ENCODE peak calls at places on chromosomes 1 and 21, in ten cellular contexts. One of them, this sample, is unnamed.

GRCh38 chr21:16079830-16080229 is 350.0 kb downstream of the USP25 start:
- DNase-seq in activated T-helper 1 cell treated with Interleukin-2 at 50 U/mL for 16 hours: no peak
- DNase-seq in RPMI7951: no peak
- DNase-seq in progenitor cell of endocrine pancreas: no peak
- DNase-seq in activated naive CD4-positive, alpha-beta T cell treated with anti-CD3 and anti-CD28 coated beads, Interleukin-2, amount 50 U/mL, for 72 hours: no peak
- DNase-seq in ELR: peak
- DNase-seq in HCT116: no peak
- DNase-seq in islet precursor cell: no peak
- DNase-seq in cardiac fibroblast: peak
- DNase-seq in T-helper 2 cell: no peak
- DNase-seq in this sample: no peak

GRCh38 chr1:246246430-246246829 is 260.6 kb downstream of the SMYD3 start:
- DNase-seq in activated T-helper 1 cell treated with Interleukin-2 at 50 U/mL for 16 hours: no peak
- DNase-seq in RPMI7951: no peak
- DNase-seq in progenitor cell of endocrine pancreas: no peak
- DNase-seq in activated naive CD4-positive, alpha-beta T cell treated with anti-CD3 and anti-CD28 coated beads, Interleukin-2, amount 50 U/mL, for 72 hours: no peak
- DNase-seq in ELR: peak
- DNase-seq in HCT116: no peak
- DNase-seq in islet precursor cell: no peak
- DNase-seq in cardiac fibroblast: no peak
- DNase-seq in T-helper 2 cell: no peak
- DNase-seq in this sample: no peak

GRCh38 chr1:209743145-209743482 is 12.7 kb upstream of the TRAF3IP3 start:
- DNase-seq in activated T-helper 1 cell treated with Interleukin-2 at 50 U/mL for 16 hours: no peak
- DNase-seq in RPMI7951: peak
- DNase-seq in progenitor cell of endocrine pancreas: no peak
- DNase-seq in activated naive CD4-positive, alpha-beta T cell treated with anti-CD3 and anti-CD28 coated beads, Interleukin-2, amount 50 U/mL, for 72 hours: no peak
- DNase-seq in ELR: peak
- DNase-seq in HCT116: no peak
- DNase-seq in islet precursor cell: no peak
- DNase-seq in cardiac fibroblast: peak
- DNase-seq in T-helper 2 cell: no peak
- DNase-seq in this sample: no peak

GRCh38 chr1:156151093-156151688 is 2.2 kb upstream of the SEMA4A start:
- DNase-seq in activated T-helper 1 cell treated with Interleukin-2 at 50 U/mL for 16 hours: no peak
- DNase-seq in RPMI7951: peak
- DNase-seq in progenitor cell of endocrine pancreas: no peak
- DNase-seq in activated naive CD4-positive, alpha-beta T cell treated with anti-CD3 and anti-CD28 coated beads, Interleukin-2, amount 50 U/mL, for 72 hours: no peak
- DNase-seq in ELR: peak
- DNase-seq in HCT116: no peak
- DNase-seq in islet precursor cell: peak
- DNase-seq in cardiac fibroblast: no peak
- DNase-seq in T-helper 2 cell: no peak
- DNase-seq in this sample: no peak

GRCh38 chr1:101943237-101943636 is 53.5 kb downstream of the OLFM3 start:
- DNase-seq in activated T-helper 1 cell treated with Interleukin-2 at 50 U/mL for 16 hours: no peak
- DNase-seq in RPMI7951: no peak
- DNase-seq in progenitor cell of endocrine pancreas: no peak
- DNase-seq in activated naive CD4-positive, alpha-beta T cell treated with anti-CD3 and anti-CD28 coated beads, Interleukin-2, amount 50 U/mL, for 72 hours: no peak
- DNase-seq in ELR: no peak
- DNase-seq in HCT116: no peak
- DNase-seq in islet precursor cell: no peak
- DNase-seq in cardiac fibroblast: no peak
- DNase-seq in T-helper 2 cell: no peak
- DNase-seq in this sample: no peak

GRCh38 chr1:182389619-182390047 is 2.0 kb downstream of the GLUL start:
- DNase-seq in activated T-helper 1 cell treated with Interleukin-2 at 50 U/mL for 16 hours: no peak
- DNase-seq in RPMI7951: peak
- DNase-seq in progenitor cell of endocrine pancreas: no peak
- DNase-seq in activated naive CD4-positive, alpha-beta T cell treated with anti-CD3 and anti-CD28 coated beads, Interleukin-2, amount 50 U/mL, for 72 hours: peak
- DNase-seq in ELR: no peak
- DNase-seq in HCT116: no peak
- DNase-seq in islet precursor cell: no peak
- DNase-seq in cardiac fibroblast: no peak
- DNase-seq in T-helper 2 cell: no peak
- DNase-seq in this sample: no peak

GRCh38 chr1:184604152-184604900 is 150.3 kb downstream of the EDEM3 start:
- DNase-seq in activated T-helper 1 cell treated with Interleukin-2 at 50 U/mL for 16 hours: no peak
- DNase-seq in RPMI7951: no peak
- DNase-seq in progenitor cell of endocrine pancreas: no peak
- DNase-seq in activated naive CD4-positive, alpha-beta T cell treated with anti-CD3 and anti-CD28 coated beads, Interleukin-2, amount 50 U/mL, for 72 hours: no peak
- DNase-seq in ELR: no peak
- DNase-seq in HCT116: no peak
- DNase-seq in islet precursor cell: no peak
- DNase-seq in cardiac fibroblast: no peak
- DNase-seq in T-helper 2 cell: no peak
- DNase-seq in this sample: no peak

GRCh38 chr1:203652718-203653461 is 26.3 kb downstream of the ATP2B4 start:
- DNase-seq in activated T-helper 1 cell treated with Interleukin-2 at 50 U/mL for 16 hours: no peak
- DNase-seq in RPMI7951: peak
- DNase-seq in progenitor cell of endocrine pancreas: no peak
- DNase-seq in activated naive CD4-positive, alpha-beta T cell treated with anti-CD3 and anti-CD28 coated beads, Interleukin-2, amount 50 U/mL, for 72 hours: no peak
- DNase-seq in ELR: no peak
- DNase-seq in HCT116: no peak
- DNase-seq in islet precursor cell: no peak
- DNase-seq in cardiac fibroblast: peak
- DNase-seq in T-helper 2 cell: no peak
- DNase-seq in this sample: no peak

GRCh38 chr1:206922524-206922923 is 783 bp upstream of the FCMR start:
- DNase-seq in activated T-helper 1 cell treated with Interleukin-2 at 50 U/mL for 16 hours: no peak
- DNase-seq in RPMI7951: no peak
- DNase-seq in progenitor cell of endocrine pancreas: no peak
- DNase-seq in activated naive CD4-positive, alpha-beta T cell treated with anti-CD3 and anti-CD28 coated beads, Interleukin-2, amount 50 U/mL, for 72 hours: no peak
- DNase-seq in ELR: no peak
- DNase-seq in HCT116: no peak
- DNase-seq in islet precursor cell: no peak
- DNase-seq in cardiac fibroblast: no peak
- DNase-seq in T-helper 2 cell: no peak
- DNase-seq in this sample: no peak

GRCh38 chr1:14500912-14501311 is 97.6 kb upstream of the KAZN start:
- DNase-seq in activated T-helper 1 cell treated with Interleukin-2 at 50 U/mL for 16 hours: no peak
- DNase-seq in RPMI7951: no peak
- DNase-seq in progenitor cell of endocrine pancreas: no peak
- DNase-seq in activated naive CD4-positive, alpha-beta T cell treated with anti-CD3 and anti-CD28 coated beads, Interleukin-2, amount 50 U/mL, for 72 hours: no peak
- DNase-seq in ELR: no peak
- DNase-seq in HCT116: no peak
- DNase-seq in islet precursor cell: no peak
- DNase-seq in cardiac fibroblast: no peak
- DNase-seq in T-helper 2 cell: no peak
- DNase-seq in this sample: no peak

GRCh38 chr1:79714664-79715063 is 708.1 kb upstream of the ADGRL4 start:
- DNase-seq in activated T-helper 1 cell treated with Interleukin-2 at 50 U/mL for 16 hours: no peak
- DNase-seq in RPMI7951: no peak
- DNase-seq in progenitor cell of endocrine pancreas: no peak
- DNase-seq in activated naive CD4-positive, alpha-beta T cell treated with anti-CD3 and anti-CD28 coated beads, Interleukin-2, amount 50 U/mL, for 72 hours: no peak
- DNase-seq in ELR: no peak
- DNase-seq in HCT116: no peak
- DNase-seq in islet precursor cell: no peak
- DNase-seq in cardiac fibroblast: no peak
- DNase-seq in T-helper 2 cell: no peak
- DNase-seq in this sample: no peak

GRCh38 chr1:154304664-154305337 is 16.1 kb upstream of the AQP10 start:
- DNase-seq in activated T-helper 1 cell treated with Interleukin-2 at 50 U/mL for 16 hours: no peak
- DNase-seq in RPMI7951: peak
- DNase-seq in progenitor cell of endocrine pancreas: no peak
- DNase-seq in activated naive CD4-positive, alpha-beta T cell treated with anti-CD3 and anti-CD28 coated beads, Interleukin-2, amount 50 U/mL, for 72 hours: peak
- DNase-seq in ELR: peak
- DNase-seq in HCT116: no peak
- DNase-seq in islet precursor cell: no peak
- DNase-seq in cardiac fibroblast: no peak
- DNase-seq in T-helper 2 cell: no peak
- DNase-seq in this sample: no peak

GRCh38 chr1:94012686-94013330 is 103.6 kb upstream of the GCLM start:
- DNase-seq in activated T-helper 1 cell treated with Interleukin-2 at 50 U/mL for 16 hours: no peak
- DNase-seq in RPMI7951: no peak
- DNase-seq in progenitor cell of endocrine pancreas: no peak
- DNase-seq in activated naive CD4-positive, alpha-beta T cell treated with anti-CD3 and anti-CD28 coated beads, Interleukin-2, amount 50 U/mL, for 72 hours: no peak
- DNase-seq in ELR: no peak
- DNase-seq in HCT116: no peak
- DNase-seq in islet precursor cell: no peak
- DNase-seq in cardiac fibroblast: no peak
- DNase-seq in T-helper 2 cell: no peak
- DNase-seq in this sample: no peak

GRCh38 chr1:234229676-234230075 is 143.6 kb upstream of the COA6 start:
- DNase-seq in activated T-helper 1 cell treated with Interleukin-2 at 50 U/mL for 16 hours: no peak
- DNase-seq in RPMI7951: no peak
- DNase-seq in progenitor cell of endocrine pancreas: no peak
- DNase-seq in activated naive CD4-positive, alpha-beta T cell treated with anti-CD3 and anti-CD28 coated beads, Interleukin-2, amount 50 U/mL, for 72 hours: no peak
- DNase-seq in ELR: no peak
- DNase-seq in HCT116: no peak
- DNase-seq in islet precursor cell: no peak
- DNase-seq in cardiac fibroblast: no peak
- DNase-seq in T-helper 2 cell: no peak
- DNase-seq in this sample: no peak

GRCh38 chr1:215556996-215557395 is 10.1 kb upstream of the KCTD3 start:
- DNase-seq in activated T-helper 1 cell treated with Interleukin-2 at 50 U/mL for 16 hours: no peak
- DNase-seq in RPMI7951: no peak
- DNase-seq in progenitor cell of endocrine pancreas: no peak
- DNase-seq in activated naive CD4-positive, alpha-beta T cell treated with anti-CD3 and anti-CD28 coated beads, Interleukin-2, amount 50 U/mL, for 72 hours: no peak
- DNase-seq in ELR: no peak
- DNase-seq in HCT116: no peak
- DNase-seq in islet precursor cell: no peak
- DNase-seq in cardiac fibroblast: no peak
- DNase-seq in T-helper 2 cell: no peak
- DNase-seq in this sample: no peak

GRCh38 chr1:151147132-151147503 is 687 bp upstream of the SEMA6C start:
- DNase-seq in activated T-helper 1 cell treated with Interleukin-2 at 50 U/mL for 16 hours: no peak
- DNase-seq in RPMI7951: no peak
- DNase-seq in progenitor cell of endocrine pancreas: no peak
- DNase-seq in activated naive CD4-positive, alpha-beta T cell treated with anti-CD3 and anti-CD28 coated beads, Interleukin-2, amount 50 U/mL, for 72 hours: no peak
- DNase-seq in ELR: no peak
- DNase-seq in HCT116: no peak
- DNase-seq in islet precursor cell: no peak
- DNase-seq in cardiac fibroblast: peak
- DNase-seq in T-helper 2 cell: no peak
- DNase-seq in this sample: no peak

GRCh38 chr1:95042286-95042685 is 30.5 kb downstream of the ALG14 start:
- DNase-seq in activated T-helper 1 cell treated with Interleukin-2 at 50 U/mL for 16 hours: no peak
- DNase-seq in RPMI7951: peak
- DNase-seq in progenitor cell of endocrine pancreas: no peak
- DNase-seq in activated naive CD4-positive, alpha-beta T cell treated with anti-CD3 and anti-CD28 coated beads, Interleukin-2, amount 50 U/mL, for 72 hours: no peak
- DNase-seq in ELR: no peak
- DNase-seq in HCT116: no peak
- DNase-seq in islet precursor cell: no peak
- DNase-seq in cardiac fibroblast: peak
- DNase-seq in T-helper 2 cell: no peak
- DNase-seq in this sample: no peak

GRCh38 chr1:229171934-229172333 is 99.0 kb upstream of the RAB4A start:
- DNase-seq in activated T-helper 1 cell treated with Interleukin-2 at 50 U/mL for 16 hours: no peak
- DNase-seq in RPMI7951: no peak
- DNase-seq in progenitor cell of endocrine pancreas: no peak
- DNase-seq in activated naive CD4-positive, alpha-beta T cell treated with anti-CD3 and anti-CD28 coated beads, Interleukin-2, amount 50 U/mL, for 72 hours: no peak
- DNase-seq in ELR: no peak
- DNase-seq in HCT116: no peak
- DNase-seq in islet precursor cell: no peak
- DNase-seq in cardiac fibroblast: no peak
- DNase-seq in T-helper 2 cell: no peak
- DNase-seq in this sample: no peak

GRCh38 chr1:46667782-46668760 is at the start of gene ATPAF1:
- DNase-seq in activated T-helper 1 cell treated with Interleukin-2 at 50 U/mL for 16 hours: peak
- DNase-seq in RPMI7951: peak
- DNase-seq in progenitor cell of endocrine pancreas: peak
- DNase-seq in activated naive CD4-positive, alpha-beta T cell treated with anti-CD3 and anti-CD28 coated beads, Interleukin-2, amount 50 U/mL, for 72 hours: peak
- DNase-seq in ELR: peak
- DNase-seq in HCT116: peak
- DNase-seq in islet precursor cell: peak
- DNase-seq in cardiac fibroblast: peak
- DNase-seq in T-helper 2 cell: peak
- DNase-seq in this sample: no peak